ENCODE peak calls at places on chromosomes 11 and 22, in six cellular contexts. F, T, M, V, Q and R are unnamed samples.
A peak's percentile ranks its signal among the peaks of the same experiment; 100 is the strongest.

GRCh38 chr11:14454861-14455632 is 44.6 kb downstream of the COPB1 start:
- DNase-seq in T (peak; percentile 54), F (no peak), V (peak; percentile 37), Q (no peak), M (no peak), R (peak; percentile 38)

GRCh38 chr11:63835156-63835540 is 3.8 kb upstream of the MARK2 start:
- DNase-seq in Q (no peak), V (no peak), M (no peak), T (no peak), F (no peak), R (no peak)

GRCh38 chr11:7019500-7020182 is 505 bp downstream of the ZNF214 start:
- DNase-seq in T (no peak), F (peak; percentile 14), Q (peak; percentile 39), M (peak; percentile 39), V (peak; percentile 37), R (no peak)

GRCh38 chr11:119863811-119864601 is 135.0 kb upstream of the NECTIN1 start:
- DNase-seq in T (no peak), Q (no peak), F (no peak), M (peak; percentile 59), V (no peak), R (no peak)

GRCh38 chr11:78202733-78203167 is 14.0 kb downstream of the USP35 start:
- DNase-seq in T (no peak), F (no peak), M (no peak), V (no peak), Q (no peak), R (no peak)

GRCh38 chr22:46088541-46089311 is 61.6 kb upstream of the PPARA start:
- DNase-seq in M (no peak), Q (peak; percentile 85), F (no peak), T (peak; percentile 63), V (no peak), R (peak; percentile 45)

GRCh38 chr11:41320233-41320993 is 139.0 kb downstream of the LRRC4C start:
- DNase-seq in V (no peak), Q (peak; percentile 53), F (no peak), M (no peak), T (no peak), R (no peak)

GRCh38 chr11:48045536-48045935 is 65.2 kb downstream of the PTPRJ start:
- DNase-seq in Q (no peak), M (no peak), V (no peak), F (no peak), T (no peak), R (no peak)

GRCh38 chr11:119148855-119149370 is at the start of gene ABCG4:
- DNase-seq in Q (no peak), F (no peak), V (peak; percentile 7), T (no peak), M (peak; percentile 66), R (peak; percentile 14)

GRCh38 chr11:17013548-17014320 is 480 bp downstream of the PLEKHA7 start:
- DNase-seq in F (peak; percentile 49), V (peak; percentile 16), Q (peak; percentile 11), M (peak; percentile 29), T (no peak), R (peak; percentile 22)

GRCh38 chr22:23834830-23835772 is 3.7 kb downstream of the DERL3 start:
- DNase-seq in T (no peak), Q (no peak), V (no peak), M (peak; percentile 63), F (no peak), R (no peak)

GRCh38 chr11:62025429-62026105 is 58.1 kb upstream of the FTH1 start:
- DNase-seq in M (no peak), V (peak; percentile 94), Q (peak; percentile 75), T (peak; percentile 100), F (no peak), R (peak; percentile 98)

DNA sequence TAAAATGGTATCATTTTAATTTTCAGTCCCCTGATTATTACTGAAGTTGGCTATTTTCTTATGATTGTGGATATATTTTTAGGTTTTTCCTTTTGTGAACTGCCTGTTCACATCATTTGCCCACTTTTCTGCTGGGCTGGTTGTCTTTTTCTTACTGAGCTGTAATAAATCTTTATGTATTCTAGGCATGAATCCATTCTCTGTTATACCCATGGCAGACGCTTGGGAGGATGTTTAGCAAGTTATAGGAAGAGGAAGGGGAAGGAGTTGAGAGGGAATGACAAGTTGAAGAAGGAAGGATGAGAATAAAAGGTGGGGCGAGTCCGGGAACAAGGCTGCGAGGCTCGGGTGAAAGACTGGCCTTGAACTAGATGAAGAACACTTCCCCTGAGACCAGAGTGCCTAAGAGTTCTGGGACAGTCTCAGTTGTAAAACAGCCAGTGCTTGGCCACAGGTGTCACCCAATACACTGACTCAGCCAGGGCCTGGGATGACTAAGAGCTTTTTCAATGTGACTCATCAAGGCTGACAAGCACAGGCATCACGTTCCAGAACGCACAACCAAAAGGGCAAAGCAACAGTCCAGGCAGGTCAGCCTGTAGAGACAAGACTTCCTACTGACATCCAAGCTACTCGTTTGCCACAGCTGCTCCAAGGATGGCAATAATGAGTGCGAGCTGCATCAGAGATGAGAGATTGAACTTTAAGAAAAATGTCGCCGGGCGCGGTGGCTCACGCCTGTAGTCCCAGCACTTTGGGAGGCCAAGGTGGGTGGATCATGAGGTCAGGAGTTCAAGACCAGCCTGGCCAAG is 35.2 kb downstream of the LRFN4 start:
- DNase-seq in T (peak; percentile 90), M (no peak), F (no peak), Q (peak; percentile 95), V (peak; percentile 95), R (peak; percentile 98)
- TF ChIP-seq CTCF in T (no peak), M (no peak), F (no peak), Q (no peak), V (no peak), R (no peak)

GRCh38 chr11:8203980-8204379 is 35.2 kb upstream of the RIC3 start:
- DNase-seq in Q (no peak), V (no peak), T (no peak), M (no peak), F (no peak), R (no peak)

GRCh38 chr11:8202428-8203160 is 33.8 kb upstream of the RIC3 start:
- DNase-seq in V (no peak), T (no peak), F (no peak), M (no peak), Q (no peak), R (no peak)

GRCh38 chr11:8205566-8205965 is 36.7 kb upstream of the RIC3 start:
- DNase-seq in F (no peak), T (no peak), Q (no peak), M (no peak), V (no peak), R (no peak)

GRCh38 chr11:8206251-8207079 is 37.6 kb upstream of the RIC3 start:
- DNase-seq in F (no peak), Q (peak; percentile 35), T (peak; percentile 22), M (no peak), V (no peak), R (no peak)

DNA sequence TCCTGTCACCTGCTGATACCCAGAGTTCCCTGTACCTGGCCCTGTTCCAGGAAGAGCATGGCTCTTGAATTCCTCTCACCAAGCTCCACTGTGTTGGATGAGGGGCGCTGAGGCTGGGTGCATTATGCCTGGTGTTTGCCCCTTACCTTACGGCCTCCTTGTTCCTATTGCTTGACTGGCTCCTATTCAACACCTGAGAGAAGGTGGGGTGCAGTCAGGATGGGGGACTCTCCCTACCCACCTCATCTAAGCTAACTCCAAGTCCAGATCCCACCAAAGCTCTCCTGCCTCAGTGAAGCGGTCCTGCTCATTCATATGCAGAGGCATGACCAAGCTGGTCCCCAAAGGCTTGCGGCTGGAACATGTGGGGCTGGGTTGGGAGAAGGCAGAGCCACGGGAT is 35.8 kb upstream of the RIC3 start:
- DNase-seq in Q (no peak), V (no peak), T (no peak), M (no peak), F (no peak), R (no peak)
- TF ChIP-seq CTCF in Q (no peak), V (no peak), T (no peak), M (no peak), F (no peak), R (no peak)

DNA sequence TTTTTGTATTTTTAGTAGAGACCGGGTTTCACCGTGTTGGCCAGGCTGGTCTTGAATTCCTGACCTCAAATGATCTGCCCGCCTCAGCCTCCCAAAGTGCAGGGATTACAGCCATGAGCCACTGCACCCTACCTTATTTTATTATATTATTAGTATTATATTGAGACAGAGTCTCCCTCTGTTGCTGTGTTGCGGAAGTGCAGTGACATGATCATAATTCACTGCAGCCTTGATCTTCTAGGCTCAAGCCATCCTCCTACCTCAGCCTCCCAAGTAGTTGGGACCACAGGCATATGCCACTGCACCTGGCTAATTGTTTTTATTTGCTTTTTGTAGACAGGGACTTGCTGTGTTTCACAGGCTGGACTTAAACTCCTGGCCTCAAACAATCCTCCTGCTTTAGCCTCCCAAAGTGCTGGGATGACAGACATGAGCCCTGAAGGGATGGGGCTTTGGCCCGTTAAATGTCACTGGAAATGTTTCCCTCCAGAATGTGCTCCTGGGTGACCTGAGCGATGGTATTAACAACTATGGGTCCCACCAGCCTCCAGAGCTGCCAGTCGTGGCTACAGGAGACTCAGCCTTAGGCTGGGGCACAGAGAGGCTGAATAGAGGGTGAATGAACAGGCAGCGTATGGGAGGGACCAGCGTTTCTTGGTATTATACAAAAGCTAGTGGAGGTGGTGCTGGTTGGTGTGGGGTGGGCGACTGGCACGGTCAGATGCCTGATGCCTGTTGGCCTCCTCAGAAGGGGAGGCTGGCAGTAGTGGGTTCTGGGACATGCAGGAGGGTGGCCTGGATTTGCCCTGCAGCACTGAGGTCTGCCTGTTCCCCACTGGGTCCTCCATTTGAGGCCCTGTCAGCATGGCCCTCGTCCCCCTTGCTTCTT is 7.3 kb downstream of the TANGO2 start:
- DNase-seq in T (peak; percentile 37), F (no peak), V (no peak), M (peak; percentile 25), Q (no peak), R (peak; percentile 44)
- TF ChIP-seq CTCF in T (peak; percentile 45), F (peak; percentile 28), V (peak; percentile 45), M (peak; percentile 53), Q (peak; percentile 24), R (peak; percentile 35)

GRCh38 chr11:11966826-11967668 is 41.4 kb downstream of the DKK3 start:
- DNase-seq in V (peak; percentile 54), F (peak; percentile 59), T (peak; percentile 47), M (peak; percentile 88), Q (no peak), R (peak; percentile 75)
- TF ChIP-seq CTCF in V (peak; percentile 69), F (peak; percentile 79), T (peak; percentile 78), M (peak; percentile 88), Q (peak; percentile 56), R (peak; percentile 79)

DNA sequence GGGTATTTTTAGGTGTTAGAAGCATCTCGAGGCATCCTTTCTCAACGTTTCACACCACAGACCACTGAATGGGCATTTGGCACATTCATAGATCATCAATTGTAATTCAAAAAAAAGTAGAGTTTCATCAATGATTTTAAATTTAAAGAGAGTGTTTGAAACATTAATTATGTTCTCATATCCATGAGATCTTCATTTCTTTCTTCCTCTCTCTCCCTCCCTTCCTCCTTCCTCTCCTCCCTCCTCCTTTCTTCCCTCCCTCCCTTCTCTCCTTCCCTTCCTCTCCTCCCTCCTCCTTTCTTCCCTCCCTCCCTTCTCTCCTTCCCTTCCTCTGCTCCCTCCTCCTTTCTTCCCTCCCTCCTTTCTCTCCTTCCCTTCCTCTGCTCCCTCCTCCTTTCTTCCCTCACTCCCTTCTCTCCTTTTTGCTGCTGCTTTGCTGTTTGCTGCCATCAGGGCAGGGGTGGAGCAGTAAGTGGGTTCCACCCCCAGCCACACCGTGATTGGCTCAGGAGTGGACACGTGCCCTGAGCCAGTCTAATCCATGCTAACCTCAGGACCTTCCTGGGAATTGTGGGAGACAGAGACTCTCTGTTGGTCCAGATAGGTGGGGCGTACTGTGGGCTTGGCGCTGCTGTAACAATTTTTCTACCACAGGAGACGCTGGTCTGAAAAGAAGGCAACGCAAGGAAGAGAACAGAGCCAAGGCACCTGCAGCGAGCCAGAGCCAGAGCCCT is 33.8 kb upstream of the APOBEC3A start:
- DNase-seq in Q (peak; percentile 92), V (peak; percentile 55), F (no peak), M (no peak), T (peak; percentile 69), R (peak; percentile 62)
- TF ChIP-seq CTCF in Q (no peak), V (peak; percentile 36), F (no peak), M (no peak), T (peak; percentile 31), R (no peak)

GRCh38 chr22:29255064-29255621 is 12.6 kb downstream of the RHBDD3 start:
- DNase-seq in T (no peak), F (no peak), Q (no peak), M (no peak), V (no peak), R (no peak)
- TF ChIP-seq CTCF in T (no peak), F (no peak), Q (no peak), M (no peak), V (no peak), R (no peak)